ENCODE peak calls at places on chromosomes 11 and 22, in four cellular contexts. O, D, J and I are unnamed samples.
A peak's percentile ranks its signal among the peaks of the same experiment; 100 is the strongest.

GRCh38 chr11:17387811-17388210 is 648 bp downstream of the KCNJ11 start:
- DNase-seq in O (no peak), D (no peak), J (no peak), I (no peak)

GRCh38 chr11:128695539-128696221 is 1.8 kb downstream of the FLI1 start:
- DNase-seq in O (no peak), D (no peak), J (no peak), I (no peak)

GRCh38 chr11:126328938-126329643 is 25.2 kb downstream of the DCPS start:
- DNase-seq in D (no peak), O (no peak), J (no peak), I (no peak)

GRCh38 chr22:37492428-37493344 is 6.5 kb upstream of the MFNG start:
- DNase-seq in J (no peak), O (no peak), D (no peak), I (peak; percentile 23)

GRCh38 chr22:26679003-26679629 is 21.7 kb downstream of the MIAT start:
- DNase-seq in J (peak; percentile 83), O (peak; percentile 83), D (peak; percentile 76), I (peak; percentile 63)

GRCh38 chr11:123567466-123567865 is 87.0 kb downstream of the SCN3B start:
- DNase-seq in O (no peak), J (no peak), D (no peak), I (no peak)

GRCh38 chr11:67309166-67309565 is 5.8 kb downstream of the SSH3 start:
- DNase-seq in D (no peak), J (no peak), O (no peak), I (no peak)

GRCh38 chr22:31919730-31920129 is 24.6 kb upstream of the YWHAH start:
- DNase-seq in D (no peak), O (no peak), J (no peak), I (no peak)

GRCh38 chr11:57260937-57261783 is 24.1 kb upstream of the APLNR start:
- DNase-seq in O (no peak), J (no peak), D (no peak), I (no peak)

GRCh38 chr11:61834278-61835004 is 6.3 kb downstream of the FADS2 start:
- DNase-seq in D (peak; percentile 34), O (peak; percentile 77), J (peak; percentile 52), I (peak; percentile 11)

GRCh38 chr22:31278643-31279326 is 13.5 kb downstream of the PIK3IP1 start:
- DNase-seq in O (no peak), D (no peak), J (peak; percentile 56), I (no peak)